ENCODE peak calls at places on chromosomes 11 and 22, in eight cellular contexts. S, T, F, R, D, B, Q and I are unnamed samples.

GRCh38 chr11:132134322-132134721 is 763.9 kb downstream of the NTM start:
- DNase-seq in F (no peak), T (no peak), D (no peak), S (no peak), R (no peak), Q (no peak), B (no peak), I (no peak)

GRCh38 chr22:37546436-37547248 is 13.6 kb upstream of the CDC42EP1 start:
- DNase-seq in S (no peak), D (peak; percentile 75), Q (peak; percentile 95), R (no peak), B (peak; percentile 64), F (no peak), T (no peak), I (peak; percentile 87)

GRCh38 chr11:86129775-86130540 is 61.1 kb upstream of the PICALM start:
- DNase-seq in F (no peak), S (no peak), B (no peak), T (no peak), Q (no peak), R (no peak), D (no peak), I (no peak)

GRCh38 chr11:6693342-6694228 is 10.4 kb upstream of the MRPL17 start:
- DNase-seq in F (peak; percentile 16), R (peak; percentile 71), D (no peak), Q (peak; percentile 51), S (no peak), T (no peak), B (no peak), I (no peak)

GRCh38 chr22:42179616-42180015 is 49.0 kb upstream of the CYP2D6 start:
- DNase-seq in B (peak; percentile 22), T (no peak), R (no peak), S (no peak), Q (no peak), F (no peak), D (no peak), I (no peak)

GRCh38 chr11:18563090-18563730 is 25.3 kb downstream of the UEVLD start:
- DNase-seq in R (no peak), T (no peak), F (no peak), S (no peak), D (no peak), B (no peak), Q (no peak), I (no peak)

GRCh38 chr11:62504158-62504973 is 42.2 kb downstream of the AHNAK start:
- DNase-seq in B (no peak), F (no peak), Q (no peak), D (peak; percentile 93), T (no peak), S (no peak), R (no peak), I (no peak)

GRCh38 chr11:124978316-124978715 is 24.3 kb downstream of the CCDC15 start:
- DNase-seq in D (no peak), R (no peak), Q (no peak), B (no peak), T (no peak), S (no peak), F (no peak), I (no peak)

GRCh38 chr11:131397666-131398065 is 27.3 kb downstream of the NTM start:
- DNase-seq in F (no peak), Q (no peak), T (no peak), S (no peak), B (no peak), R (no peak), D (no peak), I (no peak)

GRCh38 chr11:87331273-87331672 is 293.5 kb downstream of the TMEM135 start:
- DNase-seq in Q (no peak), F (no peak), R (no peak), S (no peak), T (no peak), B (no peak), D (no peak), I (no peak)

GRCh38 chr11:15276616-15277015 is 161.9 kb downstream of the INSC start:
- DNase-seq in B (no peak), Q (no peak), S (no peak), D (no peak), F (no peak), R (no peak), T (no peak), I (no peak)

GRCh38 chr11:108483163-108483562 is 15.0 kb downstream of the POGLUT3 start:
- DNase-seq in S (no peak), T (no peak), F (no peak), R (no peak), Q (no peak), B (no peak), D (no peak), I (no peak)

GRCh38 chr11:118838905-118839553 is 44.7 kb upstream of the CXCR5 start:
- DNase-seq in Q (peak; percentile 34), S (no peak), F (no peak), T (no peak), D (no peak), B (no peak), R (no peak), I (no peak)

GRCh38 chr22:31876156-31877035 is 67.9 kb upstream of the YWHAH start:
- DNase-seq in T (no peak), R (no peak), Q (no peak), S (no peak), D (no peak), F (no peak), B (no peak), I (no peak)

GRCh38 chr11:66311965-66312548 is 4.8 kb downstream of the CD248 start:
- DNase-seq in F (peak; percentile 98), S (peak; percentile 97), B (peak; percentile 98), T (peak; percentile 87), Q (peak; percentile 92), R (peak; percentile 95), D (peak; percentile 87), I (peak; percentile 95)
- TF ChIP-seq POLR2A in F (no peak), S (no peak), B (no peak), T (peak; percentile 65), Q (no peak), R (no peak), D (peak; percentile 60), I (no peak)

GRCh38 chr22:30385913-30386312 is 1.3 kb downstream of the RNF215 start:
- DNase-seq in D (no peak), S (no peak), B (no peak), F (no peak), T (no peak), Q (no peak), R (no peak), I (no peak)
- H3K27ac ChIP-seq in D (no peak overlapping the region), S (peak overlapping the region; percentile 81), B (no peak overlapping the region), F (peak overlapping the region; percentile 96), T (no peak overlapping the region), Q (no peak overlapping the region), R (no peak overlapping the region), I (no peak overlapping the region)

DNA sequence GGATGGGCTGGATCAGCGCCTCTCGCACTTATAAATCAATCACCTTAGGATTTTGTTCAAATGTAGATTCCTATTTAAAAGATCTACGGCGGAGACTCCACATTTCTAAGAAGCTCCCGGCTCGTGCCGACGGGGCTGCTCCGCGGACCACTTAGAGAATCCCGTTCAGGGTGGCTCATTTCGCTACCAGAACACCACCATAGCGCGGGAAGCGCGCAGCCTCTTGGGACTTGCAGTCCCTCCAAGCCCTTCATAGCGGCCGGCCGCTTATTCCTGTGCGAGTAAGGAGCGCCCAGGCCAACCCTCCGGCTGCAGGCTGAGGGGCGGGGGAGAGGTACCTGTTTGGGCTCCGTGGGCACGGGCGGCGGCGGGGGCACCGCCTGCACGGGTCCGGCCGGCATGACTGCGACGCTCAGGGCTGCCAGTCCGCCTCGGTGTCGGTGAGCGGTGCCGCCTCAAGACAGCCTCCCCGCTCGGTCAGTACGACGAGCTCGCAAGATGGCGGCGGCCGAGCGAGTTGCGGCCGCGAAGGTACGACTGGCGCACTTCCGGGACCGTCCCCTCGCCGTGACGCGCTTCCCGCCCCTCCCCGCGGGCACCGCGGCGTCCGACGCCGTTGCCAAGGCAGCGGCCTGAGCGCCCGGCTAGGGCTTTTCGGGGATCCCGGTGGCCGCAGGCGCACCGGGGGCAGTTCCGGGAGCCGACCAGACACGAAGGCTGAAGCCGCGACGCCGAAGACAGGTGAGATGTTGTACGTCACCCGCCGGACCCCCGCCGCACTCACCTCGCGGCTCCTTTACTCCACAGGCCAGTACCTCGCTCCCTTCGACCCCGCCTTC is at the start of the genes CCDC157 and SF3A1:
- DNase-seq in T (peak; percentile 65), Q (peak; percentile 92), F (peak; percentile 85), D (peak; percentile 93), S (peak; percentile 96), R (peak; percentile 89), B (peak; percentile 93), I (peak; percentile 88)
- TF ChIP-seq POLR2A in T (peak; percentile 93), Q (peak; percentile 93), F (peak; percentile 87), D (peak; percentile 93), S (peak; percentile 82), R (peak; percentile 89), B (peak; percentile 91), I (no peak)

GRCh38 chr22:49955581-49956417 is 4.8 kb upstream of the PIM3 start:
- DNase-seq in T (no peak), B (no peak), Q (no peak), S (no peak), D (no peak), F (no peak), R (no peak), I (no peak)
- H3K27ac ChIP-seq in T (no peak overlapping the region), B (no peak overlapping the region), Q (no peak overlapping the region), S (peak overlapping the region; percentile 39), D (peak overlapping the region; percentile 99), F (no peak overlapping the region), R (peak overlapping the region; percentile 92), I (peak overlapping the region; percentile 97)

GRCh38 chr11:64306563-64306875 is 1.2 kb downstream of the ESRRA start:
- DNase-seq in D (no peak), B (no peak), F (no peak), R (no peak), T (no peak), S (no peak), Q (no peak), I (no peak)
- TF ChIP-seq POLR2A in D (no peak), B (peak; percentile 1), F (no peak), R (no peak), T (no peak), S (no peak), Q (no peak), I (no peak)

GRCh38 chr11:44923080-44923479 is 27.6 kb downstream of the TP53I11 start:
- DNase-seq in R (no peak), S (no peak), D (no peak), F (no peak), T (no peak), Q (no peak), B (no peak), I (no peak)
- H3K27ac ChIP-seq in R (no peak overlapping the region), S (no peak overlapping the region), D (no peak overlapping the region), F (no peak overlapping the region), T (no peak overlapping the region), Q (no peak overlapping the region), B (no peak overlapping the region), I (no peak overlapping the region)